ENCODE peak calls at places on chromosomes 6 and 20, in nine cellular contexts. S is BE2C, P is K562, F is tibial artery, M is AG04450, R is brain microvascular endothelial cell, H is ovary, E is cardiac muscle cell, N is heart right ventricle. K is an unnamed sample. For H3K27me3, the result is how much of the 10 kb centered on the place peaks cover.

GRCh38 chr6:42896178-42896719 is 16.8 kb downstream of the RPL7L1 start:
- DNase-seq in F (no peak), M (no peak), P (no peak), R (no peak), H (no peak), E (no peak), S (no peak), N (no peak), K (no peak)

GRCh38 chr6:161393839-161394364 is 120.0 kb upstream of the AGPAT4 start:
- DNase-seq in E (peak), S (peak), R (peak), M (no peak), H (peak), N (no peak), F (no peak), P (peak), K (peak)

GRCh38 chr6:108133594-108134179 is 32.1 kb upstream of the NR2E1 start:
- DNase-seq in R (peak), P (peak), H (peak), N (peak), S (peak), E (peak), M (peak), F (no peak), K (peak)

GRCh38 chr20:58967652-58968429 is 13.2 kb upstream of the NELFCD start:
- DNase-seq in F (no peak), M (no peak), E (no peak), P (no peak), S (no peak), N (no peak), R (no peak), H (no peak), K (no peak)

GRCh38 chr6:158475344-158476302 is 84.3 kb upstream of the TMEM181 start:
- DNase-seq in R (peak), P (peak), N (no peak), H (no peak), M (no peak), F (no peak), E (peak), S (no peak), K (peak)

GRCh38 chr6:114267897-114268296 is 74.9 kb downstream of the HS3ST5 start:
- DNase-seq in E (no peak), N (no peak), H (no peak), F (no peak), S (no peak), P (no peak), R (no peak), M (no peak), K (no peak)

GRCh38 chr6:144155529-144155928 is 5.2 kb downstream of the STX11 start:
- DNase-seq in P (no peak), S (no peak), E (no peak), N (no peak), R (no peak), H (no peak), M (no peak), F (no peak), K (no peak)

GRCh38 chr6:44535446-44535845 is 147.9 kb downstream of the CDC5L start:
- DNase-seq in E (no peak), S (no peak), R (no peak), M (no peak), H (no peak), P (no peak), F (peak), N (no peak), K (no peak)

GRCh38 chr20:49851234-49851755 is 38.7 kb downstream of the SLC9A8 start:
- DNase-seq in M (no peak), H (no peak), R (no peak), F (peak), E (no peak), P (no peak), S (no peak), N (no peak), K (no peak)

GRCh38 chr20:3071266-3071609 is 182 bp upstream of the OXT start:
- DNase-seq in F (no peak), N (no peak), R (no peak), S (no peak), M (no peak), H (no peak), E (no peak), P (no peak), K (no peak)

GRCh38 chr6:129287778-129288177 is 404.8 kb downstream of the LAMA2 start:
- DNase-seq in N (no peak), S (no peak), P (no peak), H (no peak), M (no peak), E (no peak), R (no peak), F (no peak), K (no peak)

GRCh38 chr6:56716229-56716628 is 73.5 kb upstream of the DST start:
- DNase-seq in E (no peak), N (no peak), R (no peak), P (no peak), M (no peak), H (no peak), F (no peak), S (no peak), K (no peak)

GRCh38 chr6:24205020-24205492 is 79.0 kb downstream of the NRSN1 start:
- DNase-seq in S (peak), N (no peak), P (peak), E (peak), M (peak), R (peak), H (no peak), F (no peak), K (no peak)

GRCh38 chr20:41029150-41029872 is 689 bp downstream of the TOP1 start:
- DNase-seq in S (peak), N (peak), H (peak), R (no peak), M (no peak), P (peak), E (no peak), F (peak), K (no peak)

GRCh38 chr6:119347466-119348307 is 1.9 kb downstream of the MAN1A1 start:
- DNase-seq in N (peak), F (peak), H (peak), E (no peak), R (no peak), S (peak), M (no peak), P (peak), K (no peak)

GRCh38 chr6:88367248-88367647 is 201.1 kb upstream of the CNR1 start:
- DNase-seq in S (no peak), H (no peak), R (no peak), E (no peak), F (no peak), P (no peak), N (no peak), M (no peak), K (no peak)

GRCh38 chr6:53915292-53915691 is 120.5 kb downstream of the LRRC1 start:
- DNase-seq in N (no peak), H (no peak), F (no peak), M (no peak), E (no peak), P (no peak), S (no peak), R (no peak), K (no peak)

GRCh38 chr20:25052255-25053206 is 5.4 kb downstream of the ACSS1 start:
- DNase-seq in P (no peak), H (peak), M (no peak), N (no peak), F (peak), R (no peak), E (peak), S (no peak), K (no peak)

GRCh38 chr6:35675871-35676459 is 12.8 kb downstream of the FKBP5 start:
- DNase-seq in S (no peak), R (no peak), F (no peak), H (no peak), M (no peak), P (no peak), E (no peak), N (no peak), K (no peak)

GRCh38 chr6:1001655-1002349 is 308.9 kb upstream of the EXOC2 start:
- DNase-seq in H (no peak), M (no peak), S (no peak), R (no peak), P (no peak), F (no peak), E (no peak), N (no peak), K (no peak)

GRCh38 chr20:51446656-51447055 is 95.9 kb downstream of the NFATC2 start:
- DNase-seq in E (peak), H (peak), P (peak), N (no peak), S (peak), M (no peak), R (peak), F (no peak), K (peak)

GRCh38 chr6:43838276-43839036 is 68.4 kb downstream of the VEGFA start:
- DNase-seq in N (peak), E (peak), S (peak), H (no peak), R (peak), F (no peak), M (no peak), P (peak), K (peak)

GRCh38 chr6:13195826-13196225 is 132.5 kb downstream of the TBC1D7 start:
- DNase-seq in H (no peak), S (no peak), R (no peak), P (no peak), F (no peak), E (no peak), N (no peak), M (no peak), K (no peak)

GRCh38 chr6:13191461-13191860 is 136.9 kb downstream of the TBC1D7 start:
- DNase-seq in M (no peak), H (no peak), E (no peak), R (no peak), P (no peak), S (no peak), F (no peak), N (no peak), K (no peak)

GRCh38 chr6:13190391-13190790 is 137.9 kb downstream of the TBC1D7 start:
- DNase-seq in M (no peak), F (no peak), E (no peak), H (no peak), R (no peak), S (no peak), P (no peak), N (no peak), K (no peak)

GRCh38 chr6:13189710-13190109 is 138.6 kb downstream of the TBC1D7 start:
- DNase-seq in H (no peak), E (no peak), F (no peak), N (no peak), M (no peak), R (no peak), P (no peak), S (no peak), K (no peak)

GRCh38 chr6:13194852-13195251 is 133.5 kb downstream of the TBC1D7 start:
- DNase-seq in N (peak), P (peak), E (peak), S (peak), R (peak), M (peak), H (peak), F (no peak), K (no peak)
- TF ChIP-seq CTCF in N (peak), P (peak), E (peak), S (peak), R (peak), M (peak), H (no peak), F (peak), K (peak)

GRCh38 chr6:32371803-32372202 is at the start of gene TSBP1:
- DNase-seq in F (no peak), M (no peak), S (no peak), R (no peak), P (no peak), H (no peak), N (no peak), E (no peak), K (no peak)
- H3K27me3 ChIP-seq in F (under half), M (under half), S (under half), R (under half), P (under half), H (under half), N (under half), E (under half), K (under half)

GRCh38 chr6:15999201-15999600 is 129.7 kb upstream of the MYLIP start:
- DNase-seq in P (no peak), S (no peak), M (no peak), H (no peak), E (no peak), R (no peak), N (no peak), F (no peak), K (no peak)

GRCh38 chr6:15996030-15996429 is 132.9 kb upstream of the MYLIP start:
- DNase-seq in P (peak), F (no peak), E (peak), S (no peak), H (no peak), N (no peak), R (peak), M (no peak), K (no peak)

GRCh38 chr6:15993716-15994228 is 135.1 kb upstream of the MYLIP start:
- DNase-seq in S (no peak), F (no peak), E (no peak), N (no peak), H (no peak), R (no peak), P (no peak), M (no peak), K (no peak)

GRCh38 chr6:15997751-15998388 is 131.0 kb upstream of the MYLIP start:
- DNase-seq in H (no peak), P (no peak), S (no peak), F (no peak), R (no peak), M (no peak), E (no peak), N (no peak), K (no peak)

GRCh38 chr6:15994814-15995459 is 133.9 kb upstream of the MYLIP start:
- DNase-seq in H (no peak), P (peak), M (no peak), R (no peak), N (no peak), E (no peak), S (peak), F (no peak), K (no peak)
- H3K4me3 ChIP-seq in H (no peak), P (no peak), M (no peak), R (no peak), N (no peak), E (no peak), S (no peak), F (no peak), K (no peak)

DNA sequence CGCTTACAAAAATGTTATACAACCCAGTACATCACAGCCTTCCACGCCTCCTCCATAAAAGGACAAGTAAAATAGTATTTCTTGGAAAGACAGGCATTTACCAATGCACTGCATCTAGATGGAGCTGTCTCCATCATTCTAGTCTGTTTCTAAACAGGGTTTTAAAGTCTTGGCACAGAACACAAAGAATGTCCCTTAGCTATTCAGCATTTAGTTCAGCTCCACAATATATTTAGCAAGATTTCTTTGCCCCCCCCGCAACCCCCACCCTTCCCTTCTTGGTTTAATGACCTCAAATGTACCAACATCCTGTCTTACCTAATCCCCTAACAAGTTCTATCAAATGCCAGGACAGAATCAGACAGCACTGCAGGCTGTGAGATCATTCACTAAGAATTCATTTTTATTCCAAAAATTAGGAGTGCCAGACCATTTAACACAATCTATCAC is 198.6 kb downstream of the BACH2 start:
- DNase-seq in N (peak), P (no peak), H (peak), E (peak), F (peak), S (no peak), R (peak), M (peak), K (peak)
- TF ChIP-seq CTCF in N (no peak), P (peak), H (peak), E (peak), F (peak), S (peak), R (peak), M (peak), K (peak)

DNA sequence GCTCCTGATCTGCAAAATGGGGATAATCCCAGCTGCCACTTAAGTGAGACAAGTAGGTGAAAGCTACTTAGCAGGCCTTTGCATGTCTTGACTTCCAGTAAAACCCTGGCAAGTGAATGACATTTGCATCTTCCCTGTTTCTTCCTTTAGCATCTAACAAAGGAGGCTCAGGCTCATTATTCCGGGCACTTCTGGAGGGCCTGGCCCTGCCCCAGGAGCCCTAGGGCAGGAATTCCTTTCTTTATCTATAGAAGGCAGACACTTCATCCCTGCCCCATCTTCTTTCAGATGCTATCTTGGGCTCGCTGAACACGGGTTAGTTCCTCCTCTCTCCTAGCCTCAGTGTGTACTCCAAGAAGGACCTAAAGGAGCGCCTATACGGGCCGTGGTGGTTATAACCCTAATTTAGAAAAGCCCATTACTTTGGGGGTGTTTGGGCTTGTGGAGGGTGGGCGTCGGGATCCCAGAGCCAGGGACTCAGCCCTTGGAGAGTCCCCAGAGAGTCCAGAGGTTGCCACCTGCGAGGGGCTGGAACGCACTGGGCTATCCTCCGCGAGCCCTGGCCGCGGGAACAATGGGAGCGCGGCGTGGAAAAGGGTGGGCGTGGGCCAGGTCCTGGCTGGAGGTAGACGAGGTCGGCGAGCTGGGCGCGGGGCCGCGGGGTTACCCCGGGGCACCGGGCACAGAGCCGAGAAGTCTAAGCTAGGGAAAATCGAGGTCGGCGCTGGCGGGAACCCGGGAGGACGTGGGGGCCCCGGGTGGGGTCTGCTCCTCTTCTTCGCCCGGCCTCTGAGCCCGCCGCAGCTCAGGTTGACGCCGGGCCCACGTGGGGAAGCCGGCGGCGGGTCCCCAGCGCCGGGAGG is 62.7 kb upstream of the EPB41L1 start:
- DNase-seq in H (no peak), M (no peak), E (no peak), R (no peak), S (peak), P (no peak), N (no peak), F (no peak), K (no peak)
- H3K27me3 ChIP-seq in H (under half), M (under half), E (under half), R (under half), S (under half), P (under half), N (under half), F (under half), K (under half)

K was measured in BJ.